ENCODE peak calls at places on chromosome 11, in five cellular contexts. U, S, A, L and J are unnamed samples.

GRCh38 chr11:35791088-35791958 is 128.7 kb downstream of the TRIM44 start:
- DNase-seq in L (no peak), U (no peak), S (no peak), A (no peak), J (no peak)

GRCh38 chr11:110897035-110897434 is 184.8 kb upstream of the ARHGAP20 start:
- DNase-seq in S (no peak), A (no peak), L (no peak), U (no peak), J (no peak)

GRCh38 chr11:111954154-111954553 is 17.0 kb downstream of the DIXDC1 start:
- DNase-seq in L (no peak), S (no peak), U (no peak), A (no peak), J (no peak)

GRCh38 chr11:88275636-88276035 is 61.9 kb downstream of the CTSC start:
- DNase-seq in A (no peak), U (no peak), L (no peak), S (no peak), J (no peak)

GRCh38 chr11:44893250-44894216 is 57.1 kb downstream of the TP53I11 start:
- DNase-seq in A (peak), U (no peak), S (no peak), L (peak), J (no peak)

GRCh38 chr11:123653405-123653996 is 923 bp downstream of the SCN3B start:
- DNase-seq in L (no peak), S (no peak), U (no peak), A (no peak), J (no peak)

GRCh38 chr11:62409831-62410230 is 9.0 kb upstream of the SCGB1A1 start:
- DNase-seq in U (no peak), A (no peak), L (no peak), S (no peak), J (no peak)

GRCh38 chr11:112882494-112883381 is 78.5 kb upstream of the NCAM1 start:
- DNase-seq in A (no peak), L (peak), U (no peak), S (peak), J (no peak)

GRCh38 chr11:122253541-122254317 is 137.7 kb upstream of the BLID start:
- DNase-seq in S (no peak), L (no peak), A (no peak), U (no peak), J (no peak)

GRCh38 chr11:88420165-88420781 is 82.7 kb upstream of the CTSC start:
- DNase-seq in U (no peak), L (peak), A (peak), S (no peak), J (no peak)

GRCh38 chr11:121106812-121107211 is 5.8 kb downstream of the TECTA start:
- DNase-seq in S (no peak), L (no peak), A (no peak), U (no peak), J (no peak)

GRCh38 chr11:17256512-17256911 is 20.0 kb upstream of the NUCB2 start:
- DNase-seq in A (no peak), L (no peak), S (no peak), U (no peak), J (no peak)

GRCh38 chr11:31974737-31975136 is 116.1 kb upstream of the RCN1 start:
- DNase-seq in L (no peak), S (no peak), A (no peak), U (no peak), J (no peak)

GRCh38 chr11:117958949-117959348 is 27.2 kb upstream of the IL10RA start:
- DNase-seq in S (no peak), U (no peak), A (no peak), L (no peak), J (no peak)

GRCh38 chr11:70763606-70764005 is 365.3 kb downstream of the CTTN start:
- DNase-seq in S (no peak), L (no peak), A (no peak), U (no peak), J (no peak)

GRCh38 chr11:1530686-1531256 is 41.3 kb downstream of the DUSP8 start:
- DNase-seq in A (no peak), L (no peak), U (no peak), S (no peak), J (no peak)

GRCh38 chr11:80163011-80163410 is 722.2 kb upstream of the TENM4 start:
- DNase-seq in A (no peak), U (no peak), L (no peak), S (no peak), J (no peak)

GRCh38 chr11:57460017-57460755 is at the start of gene RTN4RL2:
- DNase-seq in S (no peak), A (peak), U (peak), L (peak), J (peak)

GRCh38 chr11:88297320-88298263 is 39.9 kb downstream of the CTSC start:
- DNase-seq in S (no peak), L (no peak), U (no peak), A (no peak), J (no peak)

GRCh38 chr11:20668844-20669832 is at the start of gene NELL1:
- DNase-seq in U (peak), L (no peak), A (no peak), S (peak), J (no peak)

GRCh38 chr11:20669833-20670684 is 673 bp downstream of the NELL1 start:
- DNase-seq in L (no peak), S (no peak), A (no peak), U (no peak), J (no peak)

GRCh38 chr11:20670932-20671403 is 1.6 kb downstream of the NELL1 start:
- DNase-seq in U (no peak), A (no peak), L (no peak), S (no peak), J (no peak)

GRCh38 chr11:20672575-20672974 is 3.2 kb downstream of the NELL1 start:
- DNase-seq in L (no peak), S (no peak), U (no peak), A (no peak), J (peak)

GRCh38 chr11:20671856-20672546 is 2.6 kb downstream of the NELL1 start:
- DNase-seq in S (no peak), A (no peak), L (no peak), U (peak), J (no peak)
- TF ChIP-seq CTCF in S (no peak), A (no peak), L (no peak), U (no peak), J (peak)

DNA sequence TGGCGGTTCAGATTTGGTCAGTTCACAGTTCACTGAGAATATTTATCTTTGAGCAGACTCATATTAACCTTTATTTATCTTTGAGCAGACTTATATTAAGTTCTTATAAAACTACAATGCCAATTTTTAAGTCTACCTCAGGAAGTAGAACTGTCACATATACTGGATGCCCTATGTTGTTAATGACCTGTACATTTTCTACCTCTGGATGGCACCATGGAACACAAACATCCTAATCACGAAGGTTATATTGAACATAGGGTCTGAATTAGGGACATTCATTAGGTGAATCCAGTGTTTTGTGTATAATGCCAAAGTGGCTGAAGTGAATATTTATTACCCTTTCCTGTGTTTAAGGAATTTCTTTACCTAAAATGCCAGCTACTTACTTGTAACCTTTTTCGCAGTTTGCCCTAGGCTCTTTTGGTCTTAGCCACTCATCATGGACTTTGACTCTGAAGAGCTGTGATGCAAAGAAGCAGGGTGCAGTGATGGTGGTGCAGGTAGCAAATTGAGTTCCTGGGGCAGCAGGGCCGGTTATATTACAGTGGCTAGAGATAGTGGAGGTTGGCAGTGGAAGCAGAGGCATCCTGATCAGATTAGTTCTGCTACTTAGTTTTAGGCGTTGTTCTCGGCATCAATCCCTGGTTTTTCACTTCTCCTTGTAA is 71.8 kb downstream of the STIM1 start:
- DNase-seq in A (no peak), L (no peak), U (no peak), S (no peak), J (no peak)
- TF ChIP-seq CTCF in A (no peak), L (no peak), U (no peak), S (no peak), J (no peak)

GRCh38 chr11:86741489-86742435 is 58.6 kb upstream of the PRSS23 start:
- DNase-seq in L (no peak), U (no peak), A (no peak), S (no peak), J (no peak)

GRCh38 chr11:86745571-86745970 is 54.8 kb upstream of the PRSS23 start:
- DNase-seq in U (no peak), A (no peak), S (no peak), L (no peak), J (no peak)

GRCh38 chr11:86740628-86741488 is 59.5 kb upstream of the PRSS23 start:
- DNase-seq in A (peak), U (no peak), L (peak), S (peak), J (no peak)

GRCh38 chr11:86742436-86742805 is 57.9 kb upstream of the PRSS23 start:
- DNase-seq in U (no peak), A (no peak), S (no peak), L (no peak), J (no peak)

GRCh38 chr11:86743223-86744118 is 56.9 kb upstream of the PRSS23 start:
- DNase-seq in L (no peak), U (no peak), A (peak), S (no peak), J (no peak)
- TF ChIP-seq CTCF in L (no peak), U (no peak), A (no peak), S (no peak), J (no peak)

DNA sequence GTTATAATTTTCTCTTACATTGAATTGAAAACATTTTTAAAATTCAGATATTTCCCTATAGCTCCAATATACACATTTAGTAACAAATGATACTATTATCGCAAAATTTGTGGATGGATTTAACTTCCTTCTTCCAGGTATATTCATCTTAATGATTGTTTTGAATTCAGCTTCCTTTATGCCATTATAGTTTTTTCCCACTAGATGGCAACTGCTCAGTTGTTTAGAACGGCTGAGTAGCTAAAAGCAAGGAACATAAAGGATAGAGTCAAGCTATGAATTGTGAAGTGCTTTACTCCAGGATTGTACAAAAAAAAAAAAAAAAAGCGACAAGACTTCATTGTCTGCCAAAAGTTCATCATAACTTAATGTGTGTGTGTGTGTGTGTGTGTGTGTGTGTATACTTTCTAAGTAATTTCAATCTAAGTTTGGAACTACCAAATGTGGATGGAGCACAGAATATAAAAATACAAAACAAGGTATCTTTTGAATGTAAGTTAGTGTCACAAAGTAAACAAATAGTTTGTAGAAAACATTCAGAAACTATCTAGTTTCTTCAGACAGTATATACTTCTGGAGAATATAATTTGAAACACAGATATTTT is 846.4 kb downstream of the DLG2 start:
- DNase-seq in L (no peak), A (no peak), S (no peak), U (no peak), J (peak)
- TF ChIP-seq CTCF in L (no peak), A (peak), S (peak), U (no peak), J (peak)

DNA sequence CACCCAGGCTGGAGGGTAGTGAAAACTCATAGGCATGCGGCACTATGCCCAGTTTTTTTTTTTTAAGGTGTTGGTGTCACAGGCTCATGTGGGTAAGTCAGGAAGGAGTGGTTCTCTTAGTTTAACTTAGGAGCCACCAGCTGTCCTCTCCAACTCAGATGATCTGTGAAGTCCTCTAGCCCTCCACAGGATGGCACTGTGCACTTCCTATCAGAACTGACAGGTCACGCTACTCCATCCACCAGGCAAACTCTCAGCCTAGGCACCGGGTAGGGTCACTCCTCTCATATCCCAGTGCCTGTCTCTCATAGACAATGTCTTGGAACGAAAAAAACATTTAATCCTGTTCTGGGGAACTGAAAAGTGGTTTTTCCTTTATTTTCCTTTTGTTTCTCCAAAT is 16.5 kb downstream of the NAP1L4 start:
- DNase-seq in A (no peak), U (peak), S (no peak), L (peak), J (peak)
- TF ChIP-seq CTCF in A (peak), U (peak), S (no peak), L (no peak), J (peak)

GRCh38 chr11:4886186-4886585 is 4.5 kb downstream of the OR51T1 start:
- DNase-seq in S (no peak), U (no peak), L (no peak), A (no peak), J (no peak)
- TF ChIP-seq CTCF in S (no peak), U (no peak), L (no peak), A (no peak), J (no peak)

GRCh38 chr11:116312560-116313340 is 460.0 kb downstream of the BUD13 start:
- DNase-seq in U (no peak), L (peak), S (no peak), A (peak), J (no peak)
- TF ChIP-seq CTCF in U (no peak), L (no peak), S (no peak), A (no peak), J (no peak)

DNA sequence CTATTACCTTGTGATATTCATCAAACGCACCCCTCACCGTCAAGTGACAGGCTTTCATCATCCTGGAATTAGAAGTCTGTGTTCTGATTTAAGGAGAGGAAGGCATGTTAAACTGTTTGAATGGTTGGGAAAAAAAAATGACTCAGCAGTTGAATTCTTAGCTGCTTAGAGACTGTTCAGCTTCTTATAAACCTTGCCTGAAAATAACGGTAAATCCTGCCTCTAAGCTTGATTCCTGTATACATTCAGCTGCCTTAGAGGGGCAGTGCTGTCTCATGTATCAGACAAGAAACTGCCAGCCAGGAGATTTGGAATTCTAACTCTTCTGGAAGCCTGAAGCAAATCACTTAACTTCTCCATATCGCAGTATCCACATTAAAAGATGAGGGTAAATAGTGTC is 437.4 kb downstream of the JRKL start:
- DNase-seq in S (no peak), A (no peak), L (peak), U (no peak), J (no peak)
- TF ChIP-seq CTCF in S (no peak), A (peak), L (no peak), U (no peak), J (no peak)

GRCh38 chr11:64729851-64730382 is 6.9 kb upstream of the NRXN2 start:
- DNase-seq in A (no peak), S (no peak), L (no peak), U (no peak), J (no peak)

GRCh38 chr11:64727131-64727530 is 4.1 kb upstream of the NRXN2 start:
- DNase-seq in S (no peak), U (peak), A (no peak), L (no peak), J (no peak)

GRCh38 chr11:64725601-64726139 is 2.7 kb upstream of the NRXN2 start:
- DNase-seq in S (no peak), A (no peak), U (peak), L (no peak), J (no peak)

GRCh38 chr11:64726211-64726641 is 3.2 kb upstream of the NRXN2 start:
- DNase-seq in L (no peak), U (no peak), S (no peak), A (no peak), J (no peak)

GRCh38 chr11:64728757-64729365 is 5.9 kb upstream of the NRXN2 start:
- DNase-seq in L (no peak), S (no peak), A (no peak), U (no peak), J (no peak)
- TF ChIP-seq CTCF in L (no peak), S (no peak), A (no peak), U (no peak), J (no peak)

GRCh38 chr11:114195981-114196731 is 100.0 kb upstream of the NNMT start:
- DNase-seq in U (no peak), L (no peak), S (no peak), A (no peak), J (no peak)
- TF ChIP-seq CTCF in U (no peak), L (no peak), S (no peak), A (no peak), J (no peak)